ENCODE peak calls at places on chromosomes 13 and 19, in nine cellular contexts. One of them, this sample, is unnamed.

GRCh38 chr13:105817011-105817410 is 718.5 kb downstream of the EFNB2 start:
- DNase-seq in T1000: no peak
- DNase-seq in transverse colon: no peak
- DNase-seq in SHP77: no peak
- DNase-seq in nucleus accumbens: no peak
- DNase-seq in thyroid gland: peak
- DNase-seq in EL: no peak
- DNase-seq in activated T-cell treated with anti-CD3 and anti-CD28 coated beads for 48 hours: no peak
- DNase-seq in fibroblast of lung: no peak
- DNase-seq in this sample: no peak

GRCh38 chr13:99429670-99430069 is 71.6 kb upstream of the TM9SF2 start:
- DNase-seq in T1000: no peak
- DNase-seq in transverse colon: no peak
- DNase-seq in SHP77: no peak
- DNase-seq in nucleus accumbens: no peak
- DNase-seq in thyroid gland: no peak
- DNase-seq in EL: no peak
- DNase-seq in activated T-cell treated with anti-CD3 and anti-CD28 coated beads for 48 hours: no peak
- DNase-seq in fibroblast of lung: no peak
- DNase-seq in this sample: no peak

GRCh38 chr13:72726721-72727416 is 560 bp downstream of the MZT1 start:
- DNase-seq in T1000: no peak
- DNase-seq in transverse colon: peak
- DNase-seq in SHP77: peak
- DNase-seq in nucleus accumbens: no peak
- DNase-seq in thyroid gland: peak
- DNase-seq in EL: peak
- DNase-seq in activated T-cell treated with anti-CD3 and anti-CD28 coated beads for 48 hours: peak
- DNase-seq in fibroblast of lung: peak
- DNase-seq in this sample: no peak

GRCh38 chr19:17829855-17830566 is 8.7 kb upstream of the INSL3 start:
- DNase-seq in T1000: no peak
- DNase-seq in transverse colon: peak
- DNase-seq in SHP77: peak
- DNase-seq in nucleus accumbens: peak
- DNase-seq in thyroid gland: no peak
- DNase-seq in EL: no peak
- DNase-seq in activated T-cell treated with anti-CD3 and anti-CD28 coated beads for 48 hours: no peak
- DNase-seq in fibroblast of lung: peak
- DNase-seq in this sample: no peak

GRCh38 chr13:26784704-26785639 is 24.4 kb upstream of the GPR12 start:
- DNase-seq in T1000: no peak
- DNase-seq in transverse colon: peak
- DNase-seq in SHP77: no peak
- DNase-seq in nucleus accumbens: no peak
- DNase-seq in thyroid gland: no peak
- DNase-seq in EL: no peak
- DNase-seq in activated T-cell treated with anti-CD3 and anti-CD28 coated beads for 48 hours: no peak
- DNase-seq in fibroblast of lung: no peak
- DNase-seq in this sample: no peak

GRCh38 chr13:107864543-107865460 is 350.5 kb downstream of the LIG4 start:
- DNase-seq in T1000: no peak
- DNase-seq in transverse colon: no peak
- DNase-seq in SHP77: peak
- DNase-seq in nucleus accumbens: no peak
- DNase-seq in thyroid gland: peak
- DNase-seq in EL: no peak
- DNase-seq in activated T-cell treated with anti-CD3 and anti-CD28 coated beads for 48 hours: no peak
- DNase-seq in fibroblast of lung: peak
- DNase-seq in this sample: no peak

GRCh38 chr13:48258002-48258401 is 25.0 kb downstream of the ITM2B start:
- DNase-seq in T1000: no peak
- DNase-seq in transverse colon: no peak
- DNase-seq in SHP77: no peak
- DNase-seq in nucleus accumbens: no peak
- DNase-seq in thyroid gland: no peak
- DNase-seq in EL: no peak
- DNase-seq in activated T-cell treated with anti-CD3 and anti-CD28 coated beads for 48 hours: no peak
- DNase-seq in fibroblast of lung: no peak
- DNase-seq in this sample: no peak

GRCh38 chr19:13913352-13913751 is 7.4 kb downstream of the CC2D1A start:
- DNase-seq in T1000: no peak
- DNase-seq in transverse colon: no peak
- DNase-seq in SHP77: no peak
- DNase-seq in nucleus accumbens: no peak
- DNase-seq in thyroid gland: no peak
- DNase-seq in EL: no peak
- DNase-seq in activated T-cell treated with anti-CD3 and anti-CD28 coated beads for 48 hours: no peak
- DNase-seq in fibroblast of lung: no peak
- DNase-seq in this sample: no peak

GRCh38 chr13:29749401-29750177 is 100.8 kb downstream of the UBL3 start:
- DNase-seq in T1000: no peak
- DNase-seq in transverse colon: no peak
- DNase-seq in SHP77: no peak
- DNase-seq in nucleus accumbens: no peak
- DNase-seq in thyroid gland: no peak
- DNase-seq in EL: no peak
- DNase-seq in activated T-cell treated with anti-CD3 and anti-CD28 coated beads for 48 hours: no peak
- DNase-seq in fibroblast of lung: peak
- DNase-seq in this sample: no peak

GRCh38 chr13:40401911-40402776 is 264.3 kb downstream of the FOXO1 start:
- DNase-seq in T1000: peak
- DNase-seq in transverse colon: peak
- DNase-seq in SHP77: peak
- DNase-seq in nucleus accumbens: peak
- DNase-seq in thyroid gland: peak
- DNase-seq in EL: peak
- DNase-seq in activated T-cell treated with anti-CD3 and anti-CD28 coated beads for 48 hours: peak
- DNase-seq in fibroblast of lung: peak
- DNase-seq in this sample: peak

GRCh38 chr19:13001502-13002388 is 6.5 kb downstream of the NFIX start:
- DNase-seq in T1000: no peak
- DNase-seq in transverse colon: peak
- DNase-seq in SHP77: no peak
- DNase-seq in nucleus accumbens: peak
- DNase-seq in thyroid gland: peak
- DNase-seq in EL: no peak
- DNase-seq in activated T-cell treated with anti-CD3 and anti-CD28 coated beads for 48 hours: no peak
- DNase-seq in fibroblast of lung: peak
- DNase-seq in this sample: no peak

GRCh38 chr19:48401277-48401676 is 7.8 kb downstream of the GRIN2D start:
- DNase-seq in T1000: no peak
- DNase-seq in transverse colon: no peak
- DNase-seq in SHP77: no peak
- DNase-seq in nucleus accumbens: no peak
- DNase-seq in thyroid gland: no peak
- DNase-seq in EL: no peak
- DNase-seq in activated T-cell treated with anti-CD3 and anti-CD28 coated beads for 48 hours: no peak
- DNase-seq in fibroblast of lung: no peak
- DNase-seq in this sample: no peak

GRCh38 chr19:3179739-3180293 is 1.2 kb downstream of the S1PR4 start:
- DNase-seq in T1000: no peak
- DNase-seq in transverse colon: no peak
- DNase-seq in SHP77: no peak
- DNase-seq in nucleus accumbens: no peak
- DNase-seq in thyroid gland: no peak
- DNase-seq in EL: no peak
- DNase-seq in activated T-cell treated with anti-CD3 and anti-CD28 coated beads for 48 hours: peak
- DNase-seq in fibroblast of lung: no peak
- DNase-seq in this sample: no peak

GRCh38 chr13:99228737-99229691 is 28.4 kb downstream of the UBAC2 start:
- DNase-seq in T1000: no peak
- DNase-seq in transverse colon: no peak
- DNase-seq in SHP77: no peak
- DNase-seq in nucleus accumbens: no peak
- DNase-seq in thyroid gland: no peak
- DNase-seq in EL: peak
- DNase-seq in activated T-cell treated with anti-CD3 and anti-CD28 coated beads for 48 hours: no peak
- DNase-seq in fibroblast of lung: peak
- DNase-seq in this sample: peak

GRCh38 chr13:64992314-64992713 is 2237.8 kb downstream of the PCDH9 start:
- DNase-seq in T1000: no peak
- DNase-seq in transverse colon: no peak
- DNase-seq in SHP77: no peak
- DNase-seq in nucleus accumbens: no peak
- DNase-seq in thyroid gland: no peak
- DNase-seq in EL: peak
- DNase-seq in activated T-cell treated with anti-CD3 and anti-CD28 coated beads for 48 hours: no peak
- DNase-seq in fibroblast of lung: peak
- DNase-seq in this sample: no peak

GRCh38 chr19:17513801-17514200 is 2.4 kb downstream of the PGLS start:
- DNase-seq in T1000: no peak
- DNase-seq in transverse colon: no peak
- DNase-seq in SHP77: no peak
- DNase-seq in nucleus accumbens: no peak
- DNase-seq in thyroid gland: no peak
- DNase-seq in EL: peak
- DNase-seq in activated T-cell treated with anti-CD3 and anti-CD28 coated beads for 48 hours: no peak
- DNase-seq in fibroblast of lung: peak
- DNase-seq in this sample: no peak

GRCh38 chr19:13401388-13401787 is 104.9 kb downstream of the CACNA1A start:
- DNase-seq in T1000: peak
- DNase-seq in transverse colon: no peak
- DNase-seq in SHP77: peak
- DNase-seq in nucleus accumbens: no peak
- DNase-seq in thyroid gland: no peak
- DNase-seq in EL: peak
- DNase-seq in activated T-cell treated with anti-CD3 and anti-CD28 coated beads for 48 hours: no peak
- DNase-seq in fibroblast of lung: peak
- DNase-seq in this sample: peak

GRCh38 chr19:5434351-5434917 is 20.8 kb upstream of the ZNRF4 start:
- DNase-seq in T1000: no peak
- DNase-seq in transverse colon: no peak
- DNase-seq in SHP77: no peak
- DNase-seq in nucleus accumbens: no peak
- DNase-seq in thyroid gland: no peak
- DNase-seq in EL: no peak
- DNase-seq in activated T-cell treated with anti-CD3 and anti-CD28 coated beads for 48 hours: no peak
- DNase-seq in fibroblast of lung: peak
- DNase-seq in this sample: no peak

GRCh38 chr13:39566216-39566869 is 36.6 kb downstream of the LHFPL6 start:
- DNase-seq in T1000: no peak
- DNase-seq in transverse colon: no peak
- DNase-seq in SHP77: no peak
- DNase-seq in nucleus accumbens: no peak
- DNase-seq in thyroid gland: no peak
- DNase-seq in EL: no peak
- DNase-seq in activated T-cell treated with anti-CD3 and anti-CD28 coated beads for 48 hours: no peak
- DNase-seq in fibroblast of lung: no peak
- DNase-seq in this sample: no peak

GRCh38 chr19:16042533-16043085 is 33.7 kb upstream of the TPM4 start:
- DNase-seq in T1000: no peak
- DNase-seq in transverse colon: no peak
- DNase-seq in SHP77: no peak
- DNase-seq in nucleus accumbens: no peak
- DNase-seq in thyroid gland: no peak
- DNase-seq in EL: peak
- DNase-seq in activated T-cell treated with anti-CD3 and anti-CD28 coated beads for 48 hours: no peak
- DNase-seq in fibroblast of lung: no peak
- DNase-seq in this sample: no peak

GRCh38 chr13:90493667-90494066 is 853.8 kb upstream of the MIR17HG start:
- DNase-seq in T1000: no peak
- DNase-seq in transverse colon: no peak
- DNase-seq in SHP77: no peak
- DNase-seq in nucleus accumbens: no peak
- DNase-seq in thyroid gland: no peak
- DNase-seq in EL: no peak
- DNase-seq in activated T-cell treated with anti-CD3 and anti-CD28 coated beads for 48 hours: no peak
- DNase-seq in fibroblast of lung: no peak
- DNase-seq in this sample: no peak

GRCh38 chr13:78993792-78994191 is 334.8 kb upstream of the OBI1 start:
- DNase-seq in T1000: no peak
- DNase-seq in transverse colon: no peak
- DNase-seq in SHP77: no peak
- DNase-seq in nucleus accumbens: no peak
- DNase-seq in thyroid gland: no peak
- DNase-seq in EL: no peak
- DNase-seq in activated T-cell treated with anti-CD3 and anti-CD28 coated beads for 48 hours: no peak
- DNase-seq in fibroblast of lung: no peak
- DNase-seq in this sample: no peak

GRCh38 chr13:110950819-110951570 is 36.1 kb upstream of the ANKRD10 start:
- DNase-seq in T1000: no peak
- DNase-seq in transverse colon: no peak
- DNase-seq in SHP77: peak
- DNase-seq in nucleus accumbens: no peak
- DNase-seq in thyroid gland: no peak
- DNase-seq in EL: no peak
- DNase-seq in activated T-cell treated with anti-CD3 and anti-CD28 coated beads for 48 hours: no peak
- DNase-seq in fibroblast of lung: no peak
- DNase-seq in this sample: no peak

GRCh38 chr19:13025819-13026477 is 30.7 kb downstream of the NFIX start:
- DNase-seq in T1000: no peak
- DNase-seq in transverse colon: no peak
- DNase-seq in SHP77: no peak
- DNase-seq in nucleus accumbens: peak
- DNase-seq in thyroid gland: no peak
- DNase-seq in EL: no peak
- DNase-seq in activated T-cell treated with anti-CD3 and anti-CD28 coated beads for 48 hours: no peak
- DNase-seq in fibroblast of lung: no peak
- DNase-seq in this sample: no peak

GRCh38 chr19:3358919-3359849 is 7.2 kb upstream of the NFIC start:
- DNase-seq in T1000: no peak
- DNase-seq in transverse colon: peak
- DNase-seq in SHP77: no peak
- DNase-seq in nucleus accumbens: peak
- DNase-seq in thyroid gland: peak
- DNase-seq in EL: peak
- DNase-seq in activated T-cell treated with anti-CD3 and anti-CD28 coated beads for 48 hours: peak
- DNase-seq in fibroblast of lung: peak
- DNase-seq in this sample: no peak

GRCh38 chr13:33193428-33193974 is 92.1 kb downstream of the STARD13 start:
- DNase-seq in T1000: no peak
- DNase-seq in transverse colon: no peak
- DNase-seq in SHP77: no peak
- DNase-seq in nucleus accumbens: no peak
- DNase-seq in thyroid gland: no peak
- DNase-seq in EL: peak
- DNase-seq in activated T-cell treated with anti-CD3 and anti-CD28 coated beads for 48 hours: no peak
- DNase-seq in fibroblast of lung: peak
- DNase-seq in this sample: no peak